ENCODE peak calls at places on chromosomes 12 and 14, in seven cellular contexts. U, V, M, L, X, S and K are unnamed samples.
A peak's percentile ranks its signal among the peaks of the same experiment; 100 is the strongest.

GRCh38 chr14:63857467-63858030 is 4.7 kb downstream of the SYNE2 start:
- DNase-seq in V (no peak), L (peak; percentile 32), X (no peak), S (no peak), M (no peak), U (no peak), K (no peak)

GRCh38 chr12:113905829-113906228 is 60.3 kb downstream of the RBM19 start:
- DNase-seq in M (no peak), S (no peak), X (no peak), U (no peak), V (no peak), L (no peak), K (no peak)

GRCh38 chr12:64400041-64400440 is 4.2 kb upstream of the XPOT start:
- DNase-seq in S (no peak), V (peak; percentile 26), L (no peak), X (no peak), U (no peak), M (no peak), K (no peak)

GRCh38 chr12:26523708-26524150 is 309.3 kb downstream of the ITPR2 start:
- DNase-seq in X (peak; percentile 85), S (no peak), V (no peak), M (no peak), U (peak; percentile 88), L (no peak), K (peak; percentile 90)

GRCh38 chr12:19299765-19300164 is 139.5 kb upstream of the AEBP2 start:
- DNase-seq in M (no peak), V (no peak), X (peak; percentile 4), L (no peak), S (no peak), U (no peak), K (no peak)

GRCh38 chr14:91284791-91285548 is 40.5 kb upstream of the GPR68 start:
- DNase-seq in U (no peak), M (no peak), S (no peak), X (peak; percentile 14), L (no peak), V (no peak), K (no peak)

GRCh38 chr12:63821781-63822251 is 22.7 kb upstream of the SRGAP1 start:
- DNase-seq in M (no peak), X (peak; percentile 38), V (no peak), L (no peak), S (no peak), U (peak; percentile 44), K (no peak)

GRCh38 chr14:77485256-77485655 is 13.4 kb downstream of the ISM2 start:
- DNase-seq in V (no peak), S (no peak), L (no peak), X (peak; percentile 24), M (no peak), U (no peak), K (no peak)

GRCh38 chr14:91482278-91483023 is 27.7 kb downstream of the PPP4R3A start:
- DNase-seq in X (no peak), L (no peak), S (no peak), V (no peak), U (no peak), M (no peak), K (no peak)

GRCh38 chr12:65892905-65893304 is 68.6 kb downstream of the HMGA2 start:
- DNase-seq in S (no peak), V (no peak), M (no peak), U (no peak), L (no peak), X (peak; percentile 85), K (no peak)

GRCh38 chr14:50846171-50846880 is 15.4 kb upstream of the NIN start:
- DNase-seq in S (no peak), X (peak; percentile 83), M (no peak), V (no peak), L (no peak), U (no peak), K (no peak)

GRCh38 chr14:65976771-65977170 is 509.4 kb upstream of the CCDC196 start:
- DNase-seq in L (no peak), U (no peak), S (no peak), M (no peak), V (no peak), X (no peak), K (no peak)

GRCh38 chr12:27652174-27652763 is 44.0 kb upstream of the REP15 start:
- DNase-seq in S (peak; percentile 18), L (peak; percentile 17), U (no peak), M (peak; percentile 59), X (peak; percentile 71), V (peak; percentile 92), K (no peak)

GRCh38 chr12:125079943-125080645 is 14.9 kb downstream of the AACS start:
- DNase-seq in U (peak; percentile 76), L (no peak), S (no peak), M (no peak), X (no peak), V (no peak), K (no peak)

GRCh38 chr12:71686658-71687025 is 760 bp downstream of the TMEM19 start:
- DNase-seq in X (no peak), M (no peak), V (no peak), L (no peak), U (no peak), S (no peak), K (no peak)

GRCh38 chr14:41604793-41605534 is 1.7 kb upstream of the LRFN5 start:
- DNase-seq in X (no peak), L (no peak), U (peak; percentile 64), S (no peak), V (peak; percentile 93), M (peak; percentile 88), K (no peak)

GRCh38 chr12:50786498-50787231 is 22.8 kb downstream of the ATF1 start:
- DNase-seq in L (no peak), S (no peak), M (no peak), X (peak; percentile 96), U (no peak), V (no peak), K (no peak)

GRCh38 chr14:54344445-54344844 is 52.4 kb upstream of the CDKN3 start:
- DNase-seq in M (no peak), S (no peak), X (no peak), U (no peak), L (no peak), V (no peak), K (no peak)

GRCh38 chr12:49200882-49201594 is 12.2 kb upstream of the TUBA1A start:
- DNase-seq in S (no peak), L (no peak), U (no peak), X (peak; percentile 71), V (no peak), M (no peak), K (no peak)

GRCh38 chr14:53953828-53954550 is 2.6 kb downstream of the BMP4 start:
- DNase-seq in S (no peak), U (peak; percentile 64), L (no peak), X (peak; percentile 40), V (peak; percentile 61), M (peak; percentile 63), K (no peak)

GRCh38 chr12:48296586-48297396 is 53.9 kb downstream of the ZNF641 start:
- DNase-seq in V (peak; percentile 88), X (peak; percentile 66), M (peak; percentile 87), U (peak; percentile 86), L (peak; percentile 5), S (no peak), K (peak; percentile 61)

GRCh38 chr14:74846168-74846567 is 29.8 kb downstream of the PROX2 start:
- DNase-seq in V (no peak), M (no peak), S (no peak), X (peak; percentile 41), U (no peak), L (no peak), K (no peak)

GRCh38 chr12:111434680-111435338 is 29.1 kb downstream of the SH2B3 start:
- DNase-seq in L (peak; percentile 86), M (no peak), V (no peak), U (peak; percentile 79), X (peak; percentile 67), S (no peak), K (no peak)

GRCh38 chr12:38138225-38139221 is 178.1 kb upstream of the ALG10B start:
- DNase-seq in U (no peak), S (peak; percentile 12), X (peak; percentile 58), M (peak; percentile 65), L (peak; percentile 43), V (peak; percentile 56), K (peak; percentile 56)

GRCh38 chr12:57454566-57455373 is at the start of gene INHBE:
- DNase-seq in X (peak; percentile 18), V (peak; percentile 86), U (no peak), L (no peak), M (peak; percentile 89), S (no peak), K (no peak)

GRCh38 chr12:122028601-122029560 is 7.2 kb downstream of the BCL7A start:
- DNase-seq in U (no peak), L (peak; percentile 27), S (peak; percentile 67), V (no peak), X (no peak), M (no peak), K (peak; percentile 14)

GRCh38 chr12:46343122-46343852 is 29.3 kb downstream of the SLC38A2 start:
- DNase-seq in M (no peak), L (no peak), X (no peak), V (no peak), U (no peak), S (no peak), K (no peak)

GRCh38 chr12:42963993-42964392 is 374.4 kb upstream of the PRICKLE1 start:
- DNase-seq in M (no peak), V (no peak), U (no peak), X (no peak), S (no peak), L (no peak), K (no peak)

GRCh38 chr12:133203344-133204263 is 22.3 kb downstream of the ZNF268 start:
- DNase-seq in M (no peak), X (no peak), V (no peak), S (no peak), L (no peak), U (no peak), K (no peak)

GRCh38 chr14:103391048-103391447 is 5.8 kb downstream of the MARK3 start:
- DNase-seq in S (no peak), L (peak; percentile 17), V (peak; percentile 66), U (no peak), X (peak; percentile 57), M (no peak), K (peak; percentile 6)

GRCh38 chr14:61640834-61641170 is 54.5 kb upstream of the HIF1A start:
- DNase-seq in M (no peak), S (no peak), V (no peak), U (no peak), L (no peak), X (no peak), K (no peak)

GRCh38 chr12:14846042-14846587 is 2.8 kb upstream of the ART4 start:
- DNase-seq in V (no peak), M (no peak), L (no peak), S (no peak), U (no peak), X (no peak), K (no peak)

GRCh38 chr14:30521899-30522736 is 36.8 kb upstream of the G2E3 start:
- DNase-seq in V (peak; percentile 37), M (no peak), X (peak; percentile 22), U (no peak), S (no peak), L (no peak), K (no peak)

GRCh38 chr12:122040579-122041386 is 19.1 kb downstream of the BCL7A start:
- DNase-seq in U (no peak), X (no peak), V (no peak), L (no peak), S (no peak), M (no peak), K (no peak)

GRCh38 chr14:81323621-81324400 is 76.3 kb downstream of the STON2 start:
- DNase-seq in X (no peak), L (no peak), M (peak; percentile 68), U (no peak), S (no peak), V (peak; percentile 73), K (no peak)